ENCODE peak calls at places on chromosomes 16 and 17, in five cellular contexts. G is NT2/D1, V is iPS DF 6.9, A is neural progenitor cell, Z is adipocyte. E is an unnamed sample. For H3K4me1, the result is how much of the 10 kb centered on the place peaks cover.

GRCh38 chr17:28120766-28121165 is 78.3 kb downstream of the NLK start:
- DNase-seq in G (no peak), A (no peak), V (no peak), Z (no peak), E (no peak)

GRCh38 chr16:86549893-86550190 is 5.2 kb downstream of the MTHFSD start:
- DNase-seq in Z (no peak), G (no peak), A (no peak), V (no peak), E (no peak)

GRCh38 chr17:48219605-48220004 is 112.0 kb downstream of the SNX11 start:
- DNase-seq in G (peak), Z (no peak), A (peak), V (no peak), E (no peak)

GRCh38 chr17:49567871-49568694 is 7.6 kb upstream of the NXPH3 start:
- DNase-seq in G (no peak), A (peak), V (no peak), Z (peak), E (peak)

GRCh38 chr16:66472961-66473610 is 46.0 kb downstream of the BEAN1 start:
- DNase-seq in V (no peak), A (no peak), G (no peak), Z (no peak), E (peak)

GRCh38 chr17:62899349-62899748 is 66.7 kb upstream of the TANC2 start:
- DNase-seq in G (no peak), A (no peak), V (no peak), Z (no peak), E (no peak)

GRCh38 chr17:27457731-27458523 is 1.7 kb downstream of the KSR1 start:
- DNase-seq in A (peak), V (no peak), Z (peak), G (no peak), E (peak)

GRCh38 chr16:85363881-85364280 is 249.2 kb upstream of the GSE1 start:
- DNase-seq in Z (peak), A (no peak), V (no peak), G (no peak), E (no peak)

GRCh38 chr16:57646388-57647039 is 18.1 kb downstream of the ADGRG1 start:
- DNase-seq in Z (no peak), V (no peak), A (no peak), G (no peak), E (no peak)

GRCh38 chr16:62213763-62214162 is 177.5 kb upstream of the CDH8 start:
- DNase-seq in Z (no peak), G (peak), A (peak), V (peak), E (peak)

DNA sequence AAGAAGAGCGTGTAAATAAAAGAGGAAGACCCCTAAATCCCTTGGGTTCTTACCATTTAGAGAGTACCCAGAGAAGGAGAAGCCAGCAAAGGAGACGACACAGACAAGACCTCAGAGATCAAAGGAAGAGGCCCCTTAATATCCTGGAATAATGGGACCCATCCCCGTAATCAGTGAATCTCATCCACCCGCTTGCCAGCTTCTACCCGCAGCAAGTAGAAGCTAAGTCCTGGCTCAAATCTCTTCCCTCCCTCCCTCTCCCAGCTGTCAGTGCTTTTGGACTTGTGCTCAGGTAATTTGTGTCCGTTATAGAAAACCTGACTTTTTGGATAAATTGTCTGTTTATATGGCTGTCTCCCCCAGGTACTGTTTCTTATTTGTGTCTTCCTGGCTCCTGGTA is 1.9 kb downstream of the LYRM1 start:
- DNase-seq in Z (no peak), G (no peak), A (no peak), V (no peak), E (no peak)
- H3K4me1 ChIP-seq in Z (half or more), G (under half), A (under half), V (under half), E (under half)

GRCh38 chr17:57995076-57995956 is 7.3 kb upstream of the VEZF1 start:
- DNase-seq in Z (peak), V (peak), A (peak), G (no peak), E (peak)

GRCh38 chr17:57998234-57998746 is 8.8 kb downstream of the SRSF1 start:
- DNase-seq in Z (no peak), A (no peak), V (no peak), G (no peak), E (no peak)

GRCh38 chr17:57999010-57999495 is 8.0 kb downstream of the SRSF1 start:
- DNase-seq in G (no peak), Z (no peak), V (no peak), A (no peak), E (no peak)

GRCh38 chr17:57999496-58000017 is 7.5 kb downstream of the SRSF1 start:
- DNase-seq in Z (peak), G (no peak), V (no peak), A (peak), E (peak)

GRCh38 chr17:57997085-57997809 is 9.2 kb upstream of the VEZF1 start:
- DNase-seq in Z (no peak), G (no peak), A (no peak), V (no peak), E (no peak)
- H3K4me1 ChIP-seq in Z (under half), G (under half), A (under half), V (under half), E (under half)

DNA sequence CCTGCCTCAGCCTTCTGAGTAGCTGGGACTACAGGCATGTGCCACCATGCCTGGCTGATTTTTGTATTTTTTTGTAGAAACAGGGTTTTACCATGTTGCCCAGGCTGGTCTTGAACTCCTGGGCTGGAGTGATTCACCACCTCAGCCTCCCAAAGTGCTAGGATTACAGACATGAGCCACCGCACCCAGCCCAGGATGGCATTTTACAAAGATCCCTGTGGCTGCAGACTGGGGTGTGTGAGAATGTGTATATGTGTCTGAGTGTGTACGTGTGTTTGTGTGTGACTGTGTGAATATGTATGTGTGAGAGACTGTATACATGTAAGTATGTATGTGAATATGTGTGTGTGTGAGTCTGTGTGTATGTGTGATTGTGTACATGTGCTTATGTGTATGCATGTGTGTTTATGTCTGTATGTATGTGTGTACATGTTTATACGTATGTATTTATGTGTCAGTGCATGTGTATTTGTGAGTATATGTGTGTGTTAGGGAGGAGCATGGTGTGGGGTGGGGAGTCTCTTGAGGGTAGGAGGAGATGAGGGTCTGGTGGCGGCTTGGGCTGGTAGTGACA is 17.0 kb downstream of the RPTOR start:
- DNase-seq in Z (no peak), G (no peak), A (no peak), V (no peak), E (no peak)
- H3K4me1 ChIP-seq in Z (under half), G (under half), A (under half), V (under half), E (under half)

DNA sequence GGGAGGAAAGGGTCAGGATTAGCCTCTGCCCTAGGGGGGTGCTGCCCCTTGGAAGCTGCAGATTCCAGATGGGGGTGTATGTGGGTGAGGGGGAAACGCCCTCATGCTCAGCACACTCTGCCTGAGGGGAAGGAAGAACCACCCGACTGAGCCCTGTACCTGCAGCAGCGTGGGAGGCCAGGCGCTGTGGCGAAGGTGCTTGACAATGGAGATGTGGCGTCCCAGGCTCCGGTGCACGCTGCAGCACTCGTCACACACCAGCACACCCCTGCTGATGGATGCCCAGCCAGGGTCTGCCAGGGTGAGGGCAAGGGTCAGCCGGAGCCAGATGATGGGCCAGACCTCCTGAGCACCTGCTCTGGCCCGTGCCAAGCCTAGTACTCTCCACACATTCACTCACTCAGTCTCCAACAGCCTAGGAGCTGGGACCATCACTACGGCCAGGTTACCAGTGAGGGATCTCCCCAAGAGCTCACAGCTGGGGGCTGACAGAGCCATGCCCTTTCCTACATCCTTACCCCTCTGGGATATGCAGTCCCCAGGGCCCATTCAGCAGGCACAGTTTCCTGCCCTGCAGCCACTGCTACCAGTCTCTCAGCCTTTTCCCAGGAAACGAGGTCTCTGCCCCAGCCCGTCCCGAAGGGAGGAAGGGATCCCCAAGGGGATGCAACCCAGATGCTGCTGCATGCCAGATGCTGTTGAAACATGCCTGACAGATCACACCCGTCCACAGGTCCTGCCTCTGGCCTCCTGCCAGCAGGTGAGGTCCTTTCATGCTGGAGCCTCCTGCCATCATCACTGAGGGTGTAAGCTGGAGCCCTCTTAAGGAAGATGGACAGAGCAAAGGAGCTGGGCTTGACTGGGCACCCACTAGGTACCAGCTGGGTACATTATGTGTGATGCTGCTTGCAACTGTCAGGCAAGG is 5.9 kb downstream of the GIT1 start:
- DNase-seq in Z (no peak), V (no peak), G (no peak), A (no peak), E (no peak)
- H3K4me1 ChIP-seq in Z (under half), V (under half), G (under half), A (under half), E (under half)

GRCh38 chr17:21814776-21815175 is 122.5 kb downstream of the KCNJ18 start:
- DNase-seq in G (no peak), Z (no peak), A (no peak), V (no peak), E (no peak)
- H3K4me1 ChIP-seq in G (under half), Z (under half), A (under half), V (under half), E (under half)

DNA sequence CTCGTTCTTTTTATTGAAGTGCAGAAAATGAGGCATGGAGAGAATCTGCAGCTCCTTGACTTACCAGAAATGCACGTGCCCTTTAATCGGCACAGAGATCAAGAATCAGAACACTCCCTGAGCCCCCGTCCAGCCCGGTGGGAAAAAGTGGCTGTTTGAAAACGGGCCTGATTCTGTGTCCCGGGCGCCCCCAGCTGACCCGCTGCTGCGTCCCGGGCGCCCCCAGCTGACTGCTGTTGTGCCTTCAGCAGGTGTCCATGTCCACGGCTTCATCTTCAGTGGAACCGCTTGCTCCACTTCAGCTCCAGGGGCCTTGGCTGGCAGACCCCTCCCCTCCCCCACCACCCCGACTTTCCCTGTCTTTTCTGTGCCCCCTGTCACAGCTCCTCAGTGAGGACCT is 47.8 kb downstream of the FOXK2 start:
- DNase-seq in Z (no peak), A (no peak), G (no peak), V (no peak), E (no peak)
- H3K4me1 ChIP-seq in Z (under half), A (under half), G (under half), V (under half), E (under half)

GRCh38 chr17:57102122-57102521 is 17.1 kb downstream of the AKAP1 start:
- DNase-seq in Z (no peak), G (no peak), V (no peak), A (no peak), E (no peak)
- H3K4me1 ChIP-seq in Z (under half), G (under half), V (under half), A (under half), E (under half)

DNA sequence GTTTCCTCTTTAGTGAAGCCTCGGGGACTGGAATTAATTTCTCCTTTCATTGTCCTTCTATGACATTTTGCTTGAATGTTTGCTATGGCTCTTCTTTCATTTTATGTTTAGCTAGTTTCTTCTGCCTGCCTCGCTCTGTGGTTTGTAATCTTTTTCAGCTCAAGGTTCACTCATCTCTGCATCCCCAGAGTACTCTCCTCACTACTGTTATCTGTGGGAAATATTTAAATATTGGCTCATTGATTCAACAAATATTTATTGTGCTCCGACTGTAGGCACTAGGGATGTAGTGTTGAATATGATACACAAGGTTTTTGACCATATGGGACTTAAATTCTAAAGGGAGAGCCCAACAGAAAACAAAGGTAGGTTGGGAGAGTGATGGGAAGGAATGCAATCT is 195.9 kb downstream of the PHKB start:
- DNase-seq in G (no peak), Z (no peak), V (no peak), A (no peak), E (no peak)
- H3K4me1 ChIP-seq in G (under half), Z (under half), V (under half), A (under half), E (under half)

E was measured in A673.